ENCODE peak calls at places on chromosomes 12 and 14, in four cellular contexts. X, P, G and U are unnamed samples.

GRCh38 chr14:61640158-61640833 is 55.0 kb upstream of the HIF1A start:
- DNase-seq in X (no peak), P (no peak), G (no peak), U (no peak)

GRCh38 chr12:116172224-116172849 is 105.2 kb downstream of the MED13L start:
- DNase-seq in X (no peak), G (no peak), P (no peak), U (peak; percentile 52)

GRCh38 chr12:85278598-85279448 is 1.2 kb upstream of the ALX1 start:
- DNase-seq in X (no peak), P (no peak), G (no peak), U (no peak)

GRCh38 chr12:53225635-53226424 is 6.2 kb downstream of the RARG start:
- DNase-seq in X (no peak), P (no peak), G (no peak), U (no peak)

GRCh38 chr12:89650239-89650638 is 58.4 kb downstream of the ATP2B1 start:
- DNase-seq in G (no peak), P (no peak), X (peak; percentile 22), U (no peak)

GRCh38 chr14:42378274-42378673 is 771.6 kb downstream of the LRFN5 start:
- DNase-seq in P (no peak), G (no peak), X (no peak), U (no peak)

GRCh38 chr14:71175491-71175890 is 268.2 kb downstream of the PCNX1 start:
- DNase-seq in P (no peak), G (no peak), X (peak; percentile 91), U (no peak)

GRCh38 chr12:85627584-85627983 is 208.6 kb downstream of the RASSF9 start:
- DNase-seq in G (no peak), X (peak; percentile 71), P (no peak), U (no peak)

GRCh38 chr12:113292547-113292946 is 42.4 kb downstream of the SLC8B1 start:
- DNase-seq in P (no peak), X (no peak), G (peak; percentile 62), U (no peak)

GRCh38 chr14:74569826-74570591 is 42.0 kb downstream of the LTBP2 start:
- DNase-seq in P (no peak), G (no peak), X (peak; percentile 83), U (no peak)

GRCh38 chr14:98462908-98463307 is 809.1 kb downstream of the BCL11B start:
- DNase-seq in G (no peak), X (no peak), P (no peak), U (no peak)

DNA sequence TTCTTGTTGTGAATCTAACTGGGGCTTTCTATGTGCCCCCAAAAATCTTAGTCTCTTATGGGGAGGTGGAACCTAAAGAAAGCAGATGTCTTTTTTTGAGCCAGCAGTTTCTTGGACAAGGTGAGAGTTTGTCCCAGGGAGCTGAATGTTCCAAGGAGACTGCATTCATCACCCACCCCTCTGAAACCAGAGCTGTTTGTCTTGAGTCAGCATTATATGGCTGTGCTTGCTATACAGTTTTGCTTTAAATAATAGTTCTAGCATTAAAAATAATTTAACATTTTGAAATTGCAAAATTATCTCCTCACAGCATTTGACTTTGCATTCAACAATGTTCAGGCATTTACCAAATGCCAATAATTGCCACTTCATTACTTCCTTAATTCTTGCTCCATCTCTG is 813.3 kb downstream of the BCL11B start:
- DNase-seq in P (no peak), G (no peak), X (no peak), U (no peak)
- H3K9me2 ChIP-seq in P (no peaks in the 10 kb centered on the region), G (no peaks in the 10 kb centered on the region), X (no peaks in the 10 kb centered on the region), U (no peaks in the 10 kb centered on the region)

GRCh38 chr14:51610766-51611165 is 40.9 kb upstream of the FRMD6 start:
- DNase-seq in G (no peak), P (no peak), X (no peak), U (no peak)

GRCh38 chr14:51612449-51612848 is 39.3 kb upstream of the FRMD6 start:
- DNase-seq in P (no peak), X (no peak), G (no peak), U (no peak)

GRCh38 chr14:51607677-51608076 is 44.0 kb upstream of the FRMD6 start:
- DNase-seq in X (no peak), P (no peak), G (no peak), U (no peak)

GRCh38 chr14:51609251-51609986 is 42.3 kb upstream of the FRMD6 start:
- DNase-seq in G (no peak), X (no peak), P (no peak), U (no peak)

DNA sequence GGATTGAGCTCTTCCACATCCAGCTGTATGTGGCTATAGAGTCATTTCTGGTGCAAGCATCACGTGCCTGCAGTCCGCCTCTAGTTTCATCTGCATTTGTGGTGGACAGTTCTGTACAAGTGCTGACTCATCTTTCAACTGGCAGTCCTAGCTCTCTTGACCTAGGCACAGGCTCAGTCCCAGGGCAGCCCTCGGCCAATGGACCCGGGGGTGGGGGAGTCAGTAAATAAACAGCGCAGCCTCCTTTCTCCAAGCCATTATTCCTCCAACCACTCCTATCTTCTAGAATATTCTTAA is 41.8 kb upstream of the FRMD6 start:
- DNase-seq in X (no peak), P (no peak), G (no peak), U (peak; percentile 64)
- H3K9ac ChIP-seq in X (no peak overlapping the region), P (no peak overlapping the region), G (no peak overlapping the region), U (no peak overlapping the region)

GRCh38 chr12:3186546-3187237 is 109.5 kb downstream of the TSPAN9 start:
- DNase-seq in G (no peak), X (no peak), P (no peak), U (no peak)

GRCh38 chr12:3185260-3185870 is 108.2 kb downstream of the TSPAN9 start:
- DNase-seq in X (no peak), P (no peak), G (no peak), U (no peak)

GRCh38 chr12:3189282-3189681 is 112.1 kb downstream of the TSPAN9 start:
- DNase-seq in P (no peak), X (no peak), G (no peak), U (no peak)

GRCh38 chr12:3190101-3190500 is 112.9 kb downstream of the TSPAN9 start:
- DNase-seq in P (no peak), G (peak; percentile 62), X (no peak), U (no peak)

GRCh38 chr12:3187846-3188755 is 110.9 kb downstream of the TSPAN9 start:
- DNase-seq in X (no peak), P (no peak), G (no peak), U (no peak)
- TF ChIP-seq CTCF in X (no peak), P (no peak), G (no peak), U (no peak)

GRCh38 chr14:22926316-22926715 is 2.9 kb downstream of the PRMT5 start:
- DNase-seq in P (no peak), X (peak; percentile 91), G (no peak), U (no peak)

GRCh38 chr14:22928237-22929103 is 706 bp downstream of the PRMT5 start:
- DNase-seq in X (peak; percentile 19), P (no peak), G (no peak), U (no peak)

GRCh38 chr14:22929104-22929847 is at the start of gene PRMT5:
- DNase-seq in P (peak; percentile 99), G (peak; percentile 91), X (peak; percentile 99), U (peak; percentile 96)

GRCh38 chr14:22925513-22925912 is 3.7 kb downstream of the PRMT5 start:
- DNase-seq in G (no peak), P (no peak), X (no peak), U (no peak)

GRCh38 chr14:22929848-22930364 is 730 bp upstream of the PRMT5 start:
- DNase-seq in X (no peak), P (no peak), G (no peak), U (no peak)
- H3K9me2 ChIP-seq in X (no peaks in the 10 kb centered on the region), P (no peaks in the 10 kb centered on the region), G (no peaks in the 10 kb centered on the region), U (no peaks in the 10 kb centered on the region)

GRCh38 chr12:81874166-81874565 is 115.0 kb upstream of the PPFIA2 start:
- DNase-seq in G (peak; percentile 1), P (no peak), X (no peak), U (no peak)
- H3K9ac ChIP-seq in G (no peak overlapping the region), P (no peak overlapping the region), X (no peak overlapping the region), U (no peak overlapping the region)